ENCODE peak calls at places on chromosomes 1 and 21, in ten cellular contexts. T is AG04450; K is A549; G is CD4-positive, alpha-beta T cell; M is IMR-90; S is endothelial cell; Z is neural crest cell; H is OCI-LY7; F is BJ; P is heart right ventricle. Q is an unnamed sample.

GRCh38 chr1:205580140-205580922 is 51.5 kb downstream of the ELK4 start:
- DNase-seq in S (no peak), P (no peak), G (no peak), H (no peak), T (no peak), M (no peak), K (no peak), Z (no peak), F (no peak), Q (no peak)

GRCh38 chr1:206898089-206898908 is 1.1 kb downstream of the IL24 start:
- DNase-seq in P (no peak), M (peak; percentile 71), Z (no peak), T (no peak), G (no peak), S (no peak), K (peak; percentile 35), H (no peak), F (no peak), Q (peak; percentile 11)

GRCh38 chr1:55192093-55192492 is 23.1 kb downstream of the USP24 start:
- DNase-seq in M (no peak), G (no peak), F (no peak), Z (no peak), H (no peak), T (no peak), S (no peak), K (no peak), P (no peak), Q (no peak)

GRCh38 chr1:46334030-46334384 is 6.6 kb upstream of the NSUN4 start:
- DNase-seq in H (no peak), M (no peak), F (no peak), P (no peak), T (no peak), G (no peak), K (no peak), S (no peak), Z (no peak), Q (no peak)

GRCh38 chr1:236516929-236517704 is 6.7 kb upstream of the LGALS8 start:
- DNase-seq in G (peak; percentile 18), H (no peak), K (peak; percentile 64), Z (no peak), S (no peak), F (peak; percentile 53), M (peak; percentile 85), P (no peak), T (peak; percentile 70), Q (no peak)

GRCh38 chr1:54355931-54356679 is 50.1 kb downstream of the SSBP3 start:
- DNase-seq in F (no peak), M (no peak), Z (no peak), P (no peak), H (peak; percentile 61), T (no peak), G (no peak), K (no peak), S (no peak), Q (no peak)

GRCh38 chr1:205273551-205273982 is 45.8 kb downstream of the TMCC2 start:
- DNase-seq in T (no peak), S (peak; percentile 84), P (peak; percentile 81), Z (peak; percentile 91), G (peak; percentile 85), H (peak; percentile 89), K (peak; percentile 87), M (peak; percentile 76), F (no peak), Q (no peak)

GRCh38 chr21:29287383-29287782 is 11.3 kb upstream of the BACH1 start:
- DNase-seq in T (no peak), F (no peak), P (no peak), M (peak; percentile 52), K (no peak), H (no peak), G (no peak), S (no peak), Z (no peak), Q (no peak)

GRCh38 chr1:159140474-159140873 is 30.9 kb upstream of the CADM3 start:
- DNase-seq in P (no peak), K (no peak), S (peak; percentile 19), F (no peak), G (no peak), M (no peak), H (no peak), Z (no peak), T (no peak), Q (no peak)

GRCh38 chr21:19607983-19608668 is 1204.5 kb upstream of the TMPRSS15 start:
- DNase-seq in Z (no peak), M (no peak), H (no peak), G (no peak), S (no peak), T (no peak), F (no peak), P (no peak), K (no peak), Q (peak; percentile 4)

GRCh38 chr1:31062867-31063380 is 2.6 kb downstream of the PUM1 start:
- DNase-seq in G (no peak), F (no peak), S (no peak), K (no peak), M (no peak), H (no peak), P (no peak), Z (no peak), T (no peak), Q (no peak)

GRCh38 chr21:17611414-17612022 is 1.2 kb downstream of the BTG3 start:
- DNase-seq in M (peak; percentile 94), T (peak; percentile 77), Z (peak; percentile 54), H (peak; percentile 85), S (peak; percentile 63), F (peak; percentile 65), G (peak; percentile 54), P (peak; percentile 81), K (peak; percentile 79), Q (peak; percentile 69)

GRCh38 chr1:916173-917075 is 7.3 kb upstream of the SAMD11 start:
- DNase-seq in H (no peak), T (no peak), F (no peak), Z (no peak), M (no peak), S (no peak), G (no peak), P (no peak), K (no peak), Q (no peak)

DNA sequence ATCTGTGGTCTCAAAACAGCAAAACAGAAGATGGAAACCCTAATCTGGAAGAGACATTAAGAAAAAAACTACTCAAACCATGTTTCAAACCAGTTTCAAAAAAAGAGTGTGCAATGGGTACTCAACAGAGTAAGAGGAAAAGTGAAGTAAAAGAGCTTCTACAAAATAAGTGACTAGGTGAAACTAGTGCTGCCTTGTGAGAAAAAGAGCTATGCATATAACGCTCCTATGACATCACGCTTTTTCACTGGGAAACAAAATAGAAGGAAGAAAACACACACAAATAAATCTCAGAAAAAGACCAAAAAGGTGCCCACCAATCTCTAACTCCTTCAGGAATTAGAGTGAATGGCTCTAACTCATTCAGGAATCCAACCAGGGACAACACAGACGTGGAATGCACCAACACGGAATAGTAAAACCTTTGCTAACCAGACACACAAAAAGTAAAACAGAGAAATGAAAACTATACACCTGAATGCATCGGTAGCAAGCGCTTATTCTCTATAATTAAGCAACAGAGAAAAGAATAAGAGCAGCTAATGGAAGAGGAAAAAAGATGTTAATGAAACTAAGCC is 1.3 kb downstream of the FOXJ3 start:
- DNase-seq in S (no peak), K (no peak), H (peak; percentile 10), F (no peak), P (no peak), M (peak; percentile 20), G (no peak), T (no peak), Z (no peak), Q (no peak)
- TF ChIP-seq CTCF in S (no peak), K (no peak), H (no peak), F (no peak), P (no peak), M (no peak), G (no peak), T (no peak), Z (no peak), Q (no peak)

GRCh38 chr1:237677979-237678378 is 212.7 kb downstream of the ZP4 start:
- DNase-seq in H (no peak), T (peak; percentile 47), Z (no peak), S (no peak), M (peak; percentile 83), F (peak; percentile 19), K (peak; percentile 36), G (no peak), P (no peak), Q (peak; percentile 48)
- TF ChIP-seq CTCF in H (peak; percentile 28), T (peak; percentile 30), Z (no peak), S (no peak), M (peak; percentile 52), F (no peak), K (peak; percentile 42), G (no peak), P (no peak), Q (no peak)

DNA sequence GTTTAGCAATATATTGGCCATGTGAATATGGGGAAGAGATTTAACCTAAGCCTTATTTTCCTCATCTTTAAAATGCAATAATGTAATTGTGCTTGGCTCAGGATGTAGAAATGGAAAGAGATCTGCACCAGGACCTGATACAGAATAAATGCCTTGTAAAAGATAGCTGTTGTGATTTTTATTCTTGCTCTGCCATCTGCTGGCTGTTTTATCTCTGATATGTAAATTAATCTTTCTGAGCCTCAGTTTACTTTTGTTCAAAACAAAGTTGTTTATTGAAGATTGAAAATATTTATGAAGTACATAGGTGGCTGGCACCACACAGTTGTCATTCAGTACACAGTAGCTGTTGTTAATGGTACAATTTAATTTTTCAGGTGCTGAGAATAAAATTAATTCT is 21.9 kb downstream of the ZYG11B start:
- DNase-seq in P (no peak), T (no peak), K (peak; percentile 10), S (no peak), M (no peak), G (no peak), Z (no peak), F (no peak), H (peak; percentile 16), Q (no peak)
- TF ChIP-seq CTCF in P (no peak), T (peak; percentile 17), K (peak; percentile 42), S (peak; percentile 16), M (peak; percentile 33), G (no peak), Z (peak; percentile 32), F (no peak), H (peak; percentile 74), Q (peak; percentile 14)

GRCh38 chr1:225816643-225817538 is 7.0 kb downstream of the EPHX1 start:
- DNase-seq in T (no peak), H (no peak), K (no peak), G (no peak), S (peak; percentile 26), P (peak; percentile 86), M (peak; percentile 7), F (no peak), Z (no peak), Q (no peak)

GRCh38 chr1:225813250-225813964 is 3.5 kb downstream of the EPHX1 start:
- DNase-seq in T (no peak), F (no peak), G (no peak), M (peak; percentile 62), K (peak; percentile 96), P (peak; percentile 78), Z (no peak), H (peak; percentile 26), S (no peak), Q (no peak)

GRCh38 chr1:225812488-225813249 is 2.7 kb downstream of the EPHX1 start:
- DNase-seq in Z (no peak), G (no peak), T (no peak), P (no peak), M (no peak), K (no peak), S (no peak), H (no peak), F (no peak), Q (no peak)

GRCh38 chr1:225815526-225816178 is 5.7 kb downstream of the EPHX1 start:
- DNase-seq in G (no peak), T (no peak), K (no peak), Z (no peak), M (no peak), S (no peak), P (no peak), F (no peak), H (no peak), Q (no peak)

GRCh38 chr1:225814381-225814780 is 4.5 kb downstream of the EPHX1 start:
- DNase-seq in S (no peak), Z (no peak), G (no peak), K (no peak), M (no peak), T (no peak), F (no peak), P (no peak), H (no peak), Q (no peak)
- TF ChIP-seq CTCF in S (no peak), Z (no peak), G (no peak), K (no peak), M (no peak), T (no peak), F (no peak), P (no peak), H (no peak), Q (no peak)